ENCODE peak calls at places on chromosomes 11 and 22, in five cellular contexts. N is stimulated activated CD4-positive, alpha-beta T cell treated with anti-CD3 and anti-CD28 coated beads, Interleukin-4, amount 100 ng/mL, for 48 hours; Q is A549; A is stomach; C is GM12891. S is an unnamed sample.

GRCh38 chr11:83744620-83745192 is 458.5 kb upstream of the CCDC90B start:
- DNase-seq in N (no peak), Q (no peak), A (no peak), C (no peak), S (no peak)

GRCh38 chr11:67303132-67303988 is at the start of gene SSH3:
- DNase-seq in N (no peak), Q (peak), A (peak), C (no peak), S (peak)

GRCh38 chr11:67378544-67378943 is 5.1 kb upstream of the CLCF1 start:
- DNase-seq in N (no peak), Q (no peak), A (no peak), C (no peak), S (no peak)

GRCh38 chr22:43818981-43819690 is 7.0 kb upstream of the EFCAB6 start:
- DNase-seq in N (no peak), Q (no peak), A (no peak), C (no peak), S (no peak)

GRCh38 chr11:76787271-76787670 is 4.1 kb downstream of the TSKU start:
- DNase-seq in N (no peak), Q (no peak), A (no peak), C (no peak), S (peak)

GRCh38 chr11:119673389-119674336 is 55.3 kb downstream of the NECTIN1 start:
- DNase-seq in N (peak), Q (no peak), A (peak), C (peak), S (no peak)

GRCh38 chr11:10139656-10140055 is 154.4 kb downstream of the SBF2 start:
- DNase-seq in N (no peak), Q (peak), A (no peak), C (no peak), S (no peak)

GRCh38 chr11:82895437-82896091 is 4.7 kb downstream of the PRCP start:
- DNase-seq in N (no peak), Q (no peak), A (no peak), C (peak), S (no peak)

GRCh38 chr22:19957445-19957844 is 15.8 kb upstream of the TXNRD2 start:
- DNase-seq in N (no peak), Q (no peak), A (no peak), C (no peak), S (no peak)

GRCh38 chr11:12381875-12382274 is 4.5 kb downstream of the PARVA start:
- DNase-seq in N (no peak), Q (no peak), A (no peak), C (no peak), S (no peak)

GRCh38 chr11:18705651-18706281 is 7.2 kb downstream of the TMEM86A start:
- DNase-seq in N (no peak), Q (no peak), A (peak), C (no peak), S (peak)

GRCh38 chr11:121253951-121254350 is 38.6 kb upstream of the SC5D start:
- DNase-seq in N (no peak), Q (no peak), A (no peak), C (no peak), S (no peak)

GRCh38 chr11:21988477-21988876 is 204.4 kb upstream of the ANO5 start:
- DNase-seq in N (no peak), Q (peak), A (no peak), C (no peak), S (no peak)

GRCh38 chr11:31823372-31824371 is 12.6 kb upstream of the PAX6 start:
- DNase-seq in N (no peak), Q (no peak), A (no peak), C (peak), S (no peak)

GRCh38 chr11:121508449-121508848 is 55.7 kb upstream of the SORL1-AS1 start:
- DNase-seq in N (no peak), Q (no peak), A (no peak), C (no peak), S (no peak)

GRCh38 chr11:11659567-11660341 is 37.9 kb upstream of the GALNT18 start:
- DNase-seq in N (no peak), Q (peak), A (no peak), C (no peak), S (no peak)

GRCh38 chr11:47271961-47272661 is 2.2 kb downstream of the MADD start:
- DNase-seq in N (no peak), Q (no peak), A (peak), C (no peak), S (no peak)

GRCh38 chr11:33379931-33380330 is 122.8 kb downstream of the HIPK3 start:
- DNase-seq in N (no peak), Q (no peak), A (no peak), C (no peak), S (no peak)

GRCh38 chr11:19232910-19233503 is 7.7 kb downstream of the E2F8 start:
- DNase-seq in N (no peak), Q (peak), A (no peak), C (no peak), S (no peak)

GRCh38 chr22:35475545-35475944 is 65.1 kb upstream of the RASD2 start:
- DNase-seq in N (no peak), Q (no peak), A (no peak), C (no peak), S (no peak)

GRCh38 chr11:33158596-33158995 is 2.7 kb downstream of the CSTF3 start:
- DNase-seq in N (no peak), Q (no peak), A (no peak), C (no peak), S (no peak)

GRCh38 chr11:38543311-38543710 is 1945.3 kb upstream of the RAG2 start:
- DNase-seq in N (no peak), Q (no peak), A (no peak), C (no peak), S (no peak)

GRCh38 chr11:118911880-118912741 is 13.6 kb downstream of the BCL9L start:
- DNase-seq in N (peak), Q (peak), A (no peak), C (no peak), S (peak)